ENCODE peak calls at places on chromosomes 4 and X, in six cellular contexts. G, M, L, H, Q and N are unnamed samples.

GRCh38 chr4:6291784-6292297 is 22.2 kb downstream of the WFS1 start:
- DNase-seq in L (no peak), Q (no peak), H (no peak), M (no peak), G (no peak), N (no peak)

GRCh38 chrX:68332156-68332823 is 101.0 kb downstream of the OPHN1 start:
- DNase-seq in M (no peak), H (no peak), Q (no peak), L (no peak), G (no peak), N (no peak)

GRCh38 chr4:36303430-36304137 is 22.2 kb downstream of the DTHD1 start:
- DNase-seq in L (no peak), G (no peak), H (no peak), M (no peak), Q (no peak), N (no peak)

GRCh38 chr4:123744664-123745290 is 348.2 kb downstream of the SPRY1 start:
- DNase-seq in Q (no peak), G (no peak), M (no peak), H (peak; percentile 7), L (no peak), N (no peak)

GRCh38 chr4:26992657-26993361 is 132.2 kb downstream of the STIM2 start:
- DNase-seq in Q (no peak), L (no peak), G (no peak), M (no peak), H (peak; percentile 89), N (no peak)

GRCh38 chr4:153401501-153401900 is 57.0 kb downstream of the MND1 start:
- DNase-seq in M (no peak), G (no peak), H (no peak), Q (no peak), L (no peak), N (no peak)

GRCh38 chr4:100848865-100849264 is 331.0 kb upstream of the EMCN start:
- DNase-seq in Q (no peak), H (no peak), G (peak; percentile 52), L (no peak), M (peak; percentile 80), N (no peak)

GRCh38 chr4:117783716-117784115 is 250.6 kb upstream of the NDST3 start:
- DNase-seq in M (no peak), Q (peak; percentile 83), G (no peak), H (peak; percentile 62), L (no peak), N (no peak)

GRCh38 chr4:24598025-24598424 is 13.7 kb upstream of the DHX15 start:
- DNase-seq in H (peak; percentile 12), M (no peak), Q (no peak), G (no peak), L (no peak), N (no peak)

GRCh38 chr4:65510976-65511375 is 159.3 kb downstream of the EPHA5 start:
- DNase-seq in L (no peak), M (no peak), Q (peak; percentile 43), G (no peak), H (no peak), N (no peak)

GRCh38 chrX:58025979-58026378 is 115.7 kb upstream of the ZXDA start:
- DNase-seq in M (peak; percentile 23), H (peak; percentile 25), Q (peak; percentile 10), G (no peak), L (no peak), N (peak; percentile 24)

GRCh38 chrX:9153299-9153698 is 119.4 kb upstream of the FAM9B start:
- DNase-seq in L (no peak), G (no peak), H (peak; percentile 65), Q (peak; percentile 48), M (no peak), N (no peak)

GRCh38 chrX:50881028-50881427 is 29.5 kb upstream of the BMP15 start:
- DNase-seq in L (no peak), Q (no peak), H (no peak), M (no peak), G (no peak), N (no peak)

GRCh38 chr4:10773010-10773409 is 88.4 kb upstream of the CLNK start:
- DNase-seq in G (no peak), Q (no peak), H (no peak), M (no peak), L (no peak), N (no peak)

GRCh38 chrX:54044877-54045328 is 630 bp upstream of the PHF8 start:
- DNase-seq in L (no peak), Q (no peak), H (no peak), M (no peak), G (no peak), N (no peak)

GRCh38 chrX:54042609-54043010 is 1.7 kb downstream of the PHF8 start:
- DNase-seq in H (peak; percentile 63), L (peak; percentile 33), M (peak; percentile 78), G (peak; percentile 59), Q (peak; percentile 77), N (no peak)

GRCh38 chrX:54044126-54044876 is at the start of gene PHF8:
- DNase-seq in H (peak; percentile 92), Q (peak; percentile 94), M (peak; percentile 98), G (peak; percentile 94), L (peak; percentile 92), N (peak; percentile 92)

GRCh38 chrX:54043696-54044125 is 562 bp downstream of the PHF8 start:
- DNase-seq in G (peak; percentile 57), M (no peak), H (peak; percentile 10), L (no peak), Q (peak; percentile 48), N (no peak)

DNA sequence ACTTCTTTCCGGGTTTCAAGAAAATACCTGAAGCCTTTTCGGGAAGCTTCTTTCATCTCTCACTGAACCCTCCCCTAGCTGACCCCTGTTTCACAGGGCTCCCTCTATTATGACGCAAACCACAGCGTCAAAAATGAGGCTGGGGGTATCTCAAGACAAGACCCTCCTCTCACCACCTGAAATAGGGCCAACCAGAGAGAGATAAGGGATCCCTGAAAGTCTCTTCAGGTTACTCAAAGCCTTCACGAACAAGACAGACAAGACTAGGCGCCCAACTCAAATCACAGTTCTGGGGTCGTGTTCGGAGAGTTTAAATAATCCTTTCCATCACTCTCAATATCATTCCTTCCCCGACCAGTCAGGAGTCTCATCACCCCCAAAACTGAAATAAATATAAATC is 1.2 kb downstream of the PHF8 start:
- DNase-seq in Q (peak; percentile 10), H (no peak), M (no peak), G (no peak), L (peak; percentile 2), N (no peak)
- H3K4ac ChIP-seq in Q (no peak overlapping the region), H (peak overlapping the region; percentile 45), M (no peak overlapping the region), G (no peak overlapping the region), L (no peak overlapping the region), N (no peak overlapping the region)

DNA sequence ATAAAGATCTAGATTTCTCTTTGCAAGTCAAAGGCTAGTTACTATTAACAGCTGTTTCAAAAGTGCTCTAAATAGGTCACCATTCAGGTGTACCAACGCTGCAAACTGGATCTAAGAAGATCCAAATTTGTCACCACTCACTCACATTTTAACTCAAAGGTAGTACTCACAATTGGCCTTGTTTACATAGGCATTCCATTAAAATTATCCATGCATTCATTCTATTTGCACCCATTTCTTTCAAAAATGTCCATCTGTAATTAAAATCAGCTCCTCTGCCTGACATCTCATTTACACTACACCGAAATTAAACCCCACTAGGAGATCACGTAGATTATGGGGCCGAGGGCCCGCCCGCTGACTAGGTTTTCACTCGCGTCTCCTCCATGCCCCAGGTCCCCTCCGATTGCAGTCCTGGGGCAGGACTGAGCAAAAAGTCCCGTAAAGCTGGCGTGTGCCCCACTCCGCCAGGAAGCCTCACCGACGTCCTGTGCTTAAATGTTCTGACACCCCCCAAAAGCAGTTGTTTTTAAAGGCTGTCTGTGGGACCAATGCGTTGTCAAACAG is 1.3 kb upstream of the ING2 start:
- DNase-seq in G (no peak), M (no peak), H (no peak), L (no peak), Q (no peak), N (no peak)
- H3K4ac ChIP-seq in G (no peak overlapping the region), M (no peak overlapping the region), H (peak overlapping the region; percentile 90), L (no peak overlapping the region), Q (no peak overlapping the region), N (peak overlapping the region; percentile 69)

DNA sequence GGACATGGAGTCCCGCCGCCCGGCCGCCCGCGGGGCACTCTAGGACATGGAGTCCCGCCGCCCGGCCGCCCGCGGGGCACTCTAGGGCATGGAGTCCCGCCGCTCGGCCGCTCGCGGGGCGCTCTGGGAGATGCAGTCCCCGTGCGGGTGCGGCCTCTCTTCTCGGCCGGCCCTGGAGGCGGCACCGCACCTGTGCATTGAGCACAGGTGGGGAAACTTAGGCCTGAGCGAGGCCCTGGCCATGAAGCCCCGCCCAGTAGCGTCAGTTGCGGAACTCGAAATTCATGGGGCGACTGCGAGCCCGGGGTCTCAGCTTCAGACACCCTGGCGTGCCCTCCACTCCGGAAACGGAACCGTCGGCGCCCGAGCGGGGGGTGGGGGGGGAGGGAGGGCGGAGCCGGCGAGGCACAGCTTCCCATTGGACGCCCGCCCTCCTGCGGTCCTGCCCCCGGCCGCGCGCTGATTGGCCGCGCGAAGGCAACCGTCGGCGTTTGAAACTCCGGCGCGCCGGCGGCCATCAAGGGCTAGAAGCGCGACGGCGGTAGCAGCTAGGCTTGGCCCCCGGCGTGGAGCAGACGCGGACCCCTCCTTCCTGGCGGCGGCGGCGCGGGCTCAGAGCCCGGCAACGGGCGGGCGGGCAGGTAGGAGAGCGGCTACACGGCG is at the start of the genes TACC3 and TMEM129:
- DNase-seq in G (peak; percentile 99), M (peak; percentile 98), Q (peak; percentile 91), H (peak; percentile 87), L (peak; percentile 90), N (peak; percentile 93)
- H3K4ac ChIP-seq in G (no peak within 1 kb of the TSS), M (peak within 1 kb of the TSS; percentile 88), Q (peak within 1 kb of the TSS; percentile 71), H (peak within 1 kb of the TSS; percentile 96), L (peak within 1 kb of the TSS; percentile 98), N (peak within 1 kb of the TSS; percentile 95)

GRCh38 chr4:3077796-3078195 is 3.3 kb downstream of the HTT start:
- DNase-seq in Q (no peak), M (no peak), L (no peak), G (no peak), H (no peak), N (no peak)

GRCh38 chr4:3083732-3084131 is 9.3 kb downstream of the HTT start:
- DNase-seq in M (no peak), G (no peak), L (no peak), H (no peak), Q (no peak), N (no peak)

GRCh38 chr4:3082915-3083515 is 8.5 kb downstream of the HTT start:
- DNase-seq in Q (no peak), M (no peak), L (no peak), H (no peak), G (no peak), N (no peak)

GRCh38 chr4:3075652-3075981 is 1.1 kb downstream of the HTT start:
- DNase-seq in Q (no peak), M (no peak), L (peak; percentile 9), G (no peak), H (no peak), N (no peak)

GRCh38 chr4:3079694-3080123 is 5.2 kb downstream of the HTT start:
- DNase-seq in H (no peak), Q (no peak), L (no peak), M (no peak), G (no peak), N (no peak)
- H3K4ac ChIP-seq in H (no peak overlapping the region), Q (no peak overlapping the region), L (no peak overlapping the region), M (no peak overlapping the region), G (no peak overlapping the region), N (no peak overlapping the region)

DNA sequence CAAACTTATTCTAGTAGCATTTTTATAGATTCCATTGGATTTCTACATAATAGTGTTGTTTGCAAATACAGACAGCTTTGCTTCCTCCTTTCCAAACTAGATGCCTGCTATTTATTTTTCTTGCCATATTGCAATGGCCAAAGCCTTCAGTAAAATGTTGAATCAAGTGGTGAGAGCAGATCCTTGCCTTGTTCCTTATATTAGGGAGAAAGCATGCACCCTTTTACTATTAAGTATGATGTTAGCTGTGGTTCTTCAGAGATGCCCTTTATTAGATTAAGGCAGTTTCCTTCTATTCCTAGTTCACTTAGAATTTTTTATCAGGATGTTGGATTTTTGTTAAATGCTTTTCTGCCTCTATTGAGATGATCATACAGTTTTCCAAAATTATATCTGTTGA is 233.7 kb downstream of the CBR4 start:
- DNase-seq in M (no peak), G (no peak), L (no peak), Q (no peak), H (no peak), N (no peak)
- H3K4ac ChIP-seq in M (no peak overlapping the region), G (no peak overlapping the region), L (no peak overlapping the region), Q (no peak overlapping the region), H (no peak overlapping the region), N (no peak overlapping the region)